ENCODE peak calls at places on chromosomes 5 and 9, in seven cellular contexts. One of them, this sample, is unnamed.

GRCh38 chr5:116340799-116341198 is 233.8 kb downstream of the SEMA6A start:
- DNase-seq in H9: no peak
- DNase-seq in DND-41: no peak
- DNase-seq in keratinocyte: no peak
- DNase-seq in IMR-90: no peak
- DNase-seq in GM23248: no peak
- DNase-seq in fibroblast of lung: no peak
- DNase-seq in this sample: no peak

GRCh38 chr9:93576296-93577044 is at the start of gene PHF2:
- DNase-seq in IMR-90: no peak
- DNase-seq in H9: no peak
- DNase-seq in DND-41: peak; percentile 30
- DNase-seq in keratinocyte: no peak
- DNase-seq in fibroblast of lung: no peak
- DNase-seq in GM23248: peak; percentile 61
- DNase-seq in this sample: peak; percentile 96

GRCh38 chr5:16863380-16864007 is 72.6 kb downstream of the MYO10 start:
- DNase-seq in H9: no peak
- DNase-seq in DND-41: no peak
- DNase-seq in IMR-90: no peak
- DNase-seq in GM23248: no peak
- DNase-seq in fibroblast of lung: no peak
- DNase-seq in keratinocyte: no peak
- DNase-seq in this sample: no peak

GRCh38 chr9:123718188-123718587 is 211.7 kb downstream of the DENND1A start:
- DNase-seq in H9: no peak
- DNase-seq in keratinocyte: no peak
- DNase-seq in DND-41: no peak
- DNase-seq in GM23248: no peak
- DNase-seq in fibroblast of lung: no peak
- DNase-seq in IMR-90: no peak
- DNase-seq in this sample: no peak

GRCh38 chr9:19026375-19026774 is 6.6 kb downstream of the SAXO1 start:
- DNase-seq in fibroblast of lung: no peak
- DNase-seq in IMR-90: no peak
- DNase-seq in DND-41: no peak
- DNase-seq in H9: no peak
- DNase-seq in keratinocyte: no peak
- DNase-seq in GM23248: no peak
- DNase-seq in this sample: peak; percentile 73

GRCh38 chr9:133673260-133673658 is 37.1 kb downstream of the DBH start:
- DNase-seq in fibroblast of lung: no peak
- DNase-seq in IMR-90: no peak
- DNase-seq in GM23248: no peak
- DNase-seq in H9: no peak
- DNase-seq in keratinocyte: no peak
- DNase-seq in DND-41: no peak
- DNase-seq in this sample: no peak

GRCh38 chr5:56003633-56004032 is 8.9 kb upstream of the IL6ST start:
- DNase-seq in DND-41: no peak
- DNase-seq in fibroblast of lung: peak; percentile 74
- DNase-seq in IMR-90: peak; percentile 36
- DNase-seq in GM23248: peak; percentile 69
- DNase-seq in keratinocyte: no peak
- DNase-seq in H9: no peak
- DNase-seq in this sample: no peak

GRCh38 chr5:67773439-67773988 is 442.0 kb upstream of the PIK3R1 start:
- DNase-seq in IMR-90: no peak
- DNase-seq in DND-41: no peak
- DNase-seq in fibroblast of lung: peak; percentile 23
- DNase-seq in GM23248: peak; percentile 72
- DNase-seq in H9: no peak
- DNase-seq in keratinocyte: no peak
- DNase-seq in this sample: peak; percentile 76

GRCh38 chr9:68505681-68506409 is 34.8 kb downstream of the TMEM252 start:
- DNase-seq in GM23248: no peak
- DNase-seq in H9: no peak
- DNase-seq in DND-41: no peak
- DNase-seq in keratinocyte: no peak
- DNase-seq in IMR-90: no peak
- DNase-seq in fibroblast of lung: peak; percentile 59
- DNase-seq in this sample: no peak

GRCh38 chr9:122226758-122227575 is 1.8 kb downstream of the LHX6 start:
- DNase-seq in GM23248: no peak
- DNase-seq in H9: peak; percentile 59
- DNase-seq in DND-41: no peak
- DNase-seq in IMR-90: no peak
- DNase-seq in keratinocyte: no peak
- DNase-seq in fibroblast of lung: no peak
- DNase-seq in this sample: peak; percentile 83

GRCh38 chr9:122159026-122159924 is at the start of the genes MORN5 and NDUFA8:
- DNase-seq in H9: peak; percentile 98
- DNase-seq in keratinocyte: peak; percentile 85
- DNase-seq in DND-41: peak; percentile 93
- DNase-seq in IMR-90: peak; percentile 95
- DNase-seq in GM23248: peak; percentile 99
- DNase-seq in fibroblast of lung: peak; percentile 96
- DNase-seq in this sample: peak; percentile 98

GRCh38 chr5:159453209-159453608 is 122.9 kb upstream of the IL12B start:
- DNase-seq in GM23248: no peak
- DNase-seq in DND-41: no peak
- DNase-seq in H9: no peak
- DNase-seq in fibroblast of lung: no peak
- DNase-seq in IMR-90: no peak
- DNase-seq in keratinocyte: no peak
- DNase-seq in this sample: no peak

GRCh38 chr9:942805-943580 is 33.5 kb upstream of the DMRT3 start:
- DNase-seq in fibroblast of lung: no peak
- DNase-seq in H9: peak; percentile 53
- DNase-seq in keratinocyte: no peak
- DNase-seq in DND-41: no peak
- DNase-seq in IMR-90: no peak
- DNase-seq in GM23248: no peak
- DNase-seq in this sample: no peak

GRCh38 chr9:87282477-87282991 is 215.1 kb upstream of the DAPK1 start:
- DNase-seq in GM23248: no peak
- DNase-seq in fibroblast of lung: no peak
- DNase-seq in H9: no peak
- DNase-seq in DND-41: no peak
- DNase-seq in IMR-90: no peak
- DNase-seq in keratinocyte: no peak
- DNase-seq in this sample: no peak

GRCh38 chr9:116387934-116388714 is 234.5 kb downstream of the PAPPA start:
- DNase-seq in GM23248: no peak
- DNase-seq in fibroblast of lung: no peak
- DNase-seq in IMR-90: no peak
- DNase-seq in H9: no peak
- DNase-seq in DND-41: no peak
- DNase-seq in keratinocyte: no peak
- DNase-seq in this sample: no peak

GRCh38 chr9:100714372-100715099 is 136.7 kb downstream of the CAVIN4 start:
- DNase-seq in fibroblast of lung: peak; percentile 27
- DNase-seq in keratinocyte: peak; percentile 15
- DNase-seq in DND-41: peak; percentile 50
- DNase-seq in IMR-90: peak; percentile 48
- DNase-seq in H9: peak; percentile 75
- DNase-seq in GM23248: peak; percentile 70
- DNase-seq in this sample: peak; percentile 85

GRCh38 chr5:62284946-62285891 is 20.8 kb upstream of the KIF2A start:
- DNase-seq in H9: no peak
- DNase-seq in GM23248: no peak
- DNase-seq in keratinocyte: no peak
- DNase-seq in DND-41: no peak
- DNase-seq in IMR-90: no peak
- DNase-seq in fibroblast of lung: no peak
- DNase-seq in this sample: no peak

GRCh38 chr5:107567901-107568671 is 102.7 kb downstream of the EFNA5 start:
- DNase-seq in fibroblast of lung: no peak
- DNase-seq in GM23248: no peak
- DNase-seq in DND-41: no peak
- DNase-seq in IMR-90: no peak
- DNase-seq in H9: no peak
- DNase-seq in keratinocyte: peak; percentile 32
- DNase-seq in this sample: no peak
- H4K20me1 ChIP-seq in fibroblast of lung: no peaks in the 10 kb centered on the region
- H4K20me1 ChIP-seq in GM23248: no peaks in the 10 kb centered on the region
- H4K20me1 ChIP-seq in DND-41: no peaks in the 10 kb centered on the region
- H4K20me1 ChIP-seq in IMR-90: no peaks in the 10 kb centered on the region
- H4K20me1 ChIP-seq in H9: no peaks in the 10 kb centered on the region
- H4K20me1 ChIP-seq in keratinocyte: no peaks in the 10 kb centered on the region
- H4K20me1 ChIP-seq in this sample: no peaks in the 10 kb centered on the region

GRCh38 chr9:69745716-69746538 is 13.9 kb downstream of the PTAR1 start:
- DNase-seq in DND-41: no peak
- DNase-seq in GM23248: peak; percentile 57
- DNase-seq in H9: no peak
- DNase-seq in fibroblast of lung: peak; percentile 46
- DNase-seq in IMR-90: peak; percentile 47
- DNase-seq in keratinocyte: no peak
- DNase-seq in this sample: no peak
- H4K20me1 ChIP-seq in DND-41: peaks cover 38% of the 10 kb centered on the region
- H4K20me1 ChIP-seq in GM23248: no peaks in the 10 kb centered on the region
- H4K20me1 ChIP-seq in H9: no peaks in the 10 kb centered on the region
- H4K20me1 ChIP-seq in fibroblast of lung: no peaks in the 10 kb centered on the region
- H4K20me1 ChIP-seq in IMR-90: peaks cover 11% of the 10 kb centered on the region
- H4K20me1 ChIP-seq in keratinocyte: no peaks in the 10 kb centered on the region
- H4K20me1 ChIP-seq in this sample: peaks cover 10% of the 10 kb centered on the region

GRCh38 chr5:39414429-39414828 is 10.4 kb downstream of the DAB2 start:
- DNase-seq in IMR-90: peak; percentile 52
- DNase-seq in H9: no peak
- DNase-seq in GM23248: peak; percentile 3
- DNase-seq in fibroblast of lung: peak; percentile 59
- DNase-seq in DND-41: no peak
- DNase-seq in keratinocyte: no peak
- DNase-seq in this sample: no peak

GRCh38 chr5:39412995-39413394 is 11.8 kb downstream of the DAB2 start:
- DNase-seq in DND-41: no peak
- DNase-seq in H9: no peak
- DNase-seq in fibroblast of lung: no peak
- DNase-seq in IMR-90: no peak
- DNase-seq in keratinocyte: no peak
- DNase-seq in GM23248: peak; percentile 63
- DNase-seq in this sample: no peak

GRCh38 chr5:39411985-39412384 is 12.8 kb downstream of the DAB2 start:
- DNase-seq in DND-41: no peak
- DNase-seq in IMR-90: no peak
- DNase-seq in H9: no peak
- DNase-seq in GM23248: peak; percentile 37
- DNase-seq in fibroblast of lung: no peak
- DNase-seq in keratinocyte: no peak
- DNase-seq in this sample: no peak

GRCh38 chr5:39417979-39418378 is 6.8 kb downstream of the DAB2 start:
- DNase-seq in DND-41: no peak
- DNase-seq in GM23248: peak; percentile 38
- DNase-seq in fibroblast of lung: no peak
- DNase-seq in keratinocyte: no peak
- DNase-seq in IMR-90: no peak
- DNase-seq in H9: no peak
- DNase-seq in this sample: no peak

GRCh38 chr5:39415186-39415585 is 9.6 kb downstream of the DAB2 start:
- DNase-seq in H9: no peak
- DNase-seq in DND-41: no peak
- DNase-seq in keratinocyte: no peak
- DNase-seq in IMR-90: no peak
- DNase-seq in GM23248: peak; percentile 32
- DNase-seq in fibroblast of lung: no peak
- DNase-seq in this sample: no peak
- H4K20me1 ChIP-seq in H9: no peaks in the 10 kb centered on the region
- H4K20me1 ChIP-seq in DND-41: no peaks in the 10 kb centered on the region
- H4K20me1 ChIP-seq in keratinocyte: no peaks in the 10 kb centered on the region
- H4K20me1 ChIP-seq in IMR-90: peaks cover 77% of the 10 kb centered on the region
- H4K20me1 ChIP-seq in GM23248: peaks cover 55% of the 10 kb centered on the region
- H4K20me1 ChIP-seq in fibroblast of lung: peaks cover 7% of the 10 kb centered on the region
- H4K20me1 ChIP-seq in this sample: peaks cover 73% of the 10 kb centered on the region

GRCh38 chr5:73231245-73231778 is 58.3 kb downstream of the TMEM174 start:
- DNase-seq in keratinocyte: no peak
- DNase-seq in H9: no peak
- DNase-seq in IMR-90: no peak
- DNase-seq in GM23248: no peak
- DNase-seq in fibroblast of lung: no peak
- DNase-seq in DND-41: no peak
- DNase-seq in this sample: no peak
- H4K20me1 ChIP-seq in keratinocyte: no peaks in the 10 kb centered on the region
- H4K20me1 ChIP-seq in H9: no peaks in the 10 kb centered on the region
- H4K20me1 ChIP-seq in IMR-90: no peaks in the 10 kb centered on the region
- H4K20me1 ChIP-seq in GM23248: no peaks in the 10 kb centered on the region
- H4K20me1 ChIP-seq in fibroblast of lung: no peaks in the 10 kb centered on the region
- H4K20me1 ChIP-seq in DND-41: no peaks in the 10 kb centered on the region
- H4K20me1 ChIP-seq in this sample: no peaks in the 10 kb centered on the region

GRCh38 chr5:889075-889710 is 3.4 kb downstream of the BRD9 start:
- DNase-seq in fibroblast of lung: no peak
- DNase-seq in DND-41: no peak
- DNase-seq in H9: no peak
- DNase-seq in keratinocyte: no peak
- DNase-seq in IMR-90: no peak
- DNase-seq in GM23248: no peak
- DNase-seq in this sample: peak; percentile 60
- H4K20me1 ChIP-seq in fibroblast of lung: no peaks in the 10 kb centered on the region
- H4K20me1 ChIP-seq in DND-41: peaks cover 60% of the 10 kb centered on the region
- H4K20me1 ChIP-seq in H9: no peaks in the 10 kb centered on the region
- H4K20me1 ChIP-seq in keratinocyte: no peaks in the 10 kb centered on the region
- H4K20me1 ChIP-seq in IMR-90: peaks cover 5% of the 10 kb centered on the region
- H4K20me1 ChIP-seq in GM23248: no peaks in the 10 kb centered on the region
- H4K20me1 ChIP-seq in this sample: peaks cover 20% of the 10 kb centered on the region

GRCh38 chr5:1809416-1810035 is 8.3 kb downstream of the NDUFS6 start:
- DNase-seq in H9: no peak
- DNase-seq in GM23248: no peak
- DNase-seq in fibroblast of lung: no peak
- DNase-seq in keratinocyte: no peak
- DNase-seq in DND-41: no peak
- DNase-seq in IMR-90: no peak
- DNase-seq in this sample: peak; percentile 41
- H4K20me1 ChIP-seq in H9: peaks cover 2% of the 10 kb centered on the region
- H4K20me1 ChIP-seq in GM23248: no peaks in the 10 kb centered on the region
- H4K20me1 ChIP-seq in fibroblast of lung: no peaks in the 10 kb centered on the region
- H4K20me1 ChIP-seq in keratinocyte: peaks cover 4% of the 10 kb centered on the region
- H4K20me1 ChIP-seq in DND-41: peaks cover 62% of the 10 kb centered on the region
- H4K20me1 ChIP-seq in IMR-90: no peaks in the 10 kb centered on the region
- H4K20me1 ChIP-seq in this sample: peaks cover 14% of the 10 kb centered on the region

GRCh38 chr9:97970106-97970505 is 13.0 kb upstream of the ANP32B start:
- DNase-seq in DND-41: peak; percentile 81
- DNase-seq in keratinocyte: no peak
- DNase-seq in H9: no peak
- DNase-seq in IMR-90: no peak
- DNase-seq in GM23248: no peak
- DNase-seq in fibroblast of lung: no peak
- DNase-seq in this sample: no peak
- H4K20me1 ChIP-seq in DND-41: no peaks in the 10 kb centered on the region
- H4K20me1 ChIP-seq in keratinocyte: no peaks in the 10 kb centered on the region
- H4K20me1 ChIP-seq in H9: no peaks in the 10 kb centered on the region
- H4K20me1 ChIP-seq in IMR-90: no peaks in the 10 kb centered on the region
- H4K20me1 ChIP-seq in GM23248: no peaks in the 10 kb centered on the region
- H4K20me1 ChIP-seq in fibroblast of lung: no peaks in the 10 kb centered on the region
- H4K20me1 ChIP-seq in this sample: no peaks in the 10 kb centered on the region

DNA sequence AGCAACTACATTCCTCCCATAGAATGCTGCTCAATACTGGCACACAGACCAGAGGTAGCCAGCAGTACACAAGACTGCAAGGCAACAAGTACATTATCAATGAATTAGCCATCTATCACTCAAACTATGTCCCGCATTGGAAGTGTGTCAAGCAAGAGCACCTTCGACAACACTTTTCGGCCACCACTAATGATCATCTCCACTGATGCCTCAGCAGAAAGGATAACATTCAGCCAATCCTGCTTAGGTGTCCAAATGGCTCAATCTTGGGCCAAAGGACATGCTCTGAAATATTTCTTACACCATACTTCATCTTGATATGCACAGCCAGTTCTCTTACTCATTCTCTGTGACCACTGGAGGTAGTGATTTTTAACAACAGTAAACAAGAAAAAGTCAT is 25.0 kb downstream of the SKP1 start:
- DNase-seq in IMR-90: no peak
- DNase-seq in keratinocyte: no peak
- DNase-seq in fibroblast of lung: no peak
- DNase-seq in GM23248: peak; percentile 45
- DNase-seq in H9: no peak
- DNase-seq in DND-41: no peak
- DNase-seq in this sample: no peak
- H4K20me1 ChIP-seq in IMR-90: peaks cover 49% of the 10 kb centered on the region
- H4K20me1 ChIP-seq in keratinocyte: peaks cover 5% of the 10 kb centered on the region
- H4K20me1 ChIP-seq in fibroblast of lung: no peaks in the 10 kb centered on the region
- H4K20me1 ChIP-seq in GM23248: peaks cover 8% of the 10 kb centered on the region
- H4K20me1 ChIP-seq in H9: no peaks in the 10 kb centered on the region
- H4K20me1 ChIP-seq in DND-41: peaks cover 26% of the 10 kb centered on the region
- H4K20me1 ChIP-seq in this sample: peaks cover 38% of the 10 kb centered on the region